ENCODE peak calls at places on chromosomes 7 and 10, in six cellular contexts. O is NCI-H460; J is posterior cingulate gyrus; A is non-pigmented ciliary epithelial cell; S is CD4-positive, alpha-beta memory T cell; G is tibial artery. P is an unnamed sample.
A peak's percentile ranks its signal among the peaks of the same experiment; 100 is the strongest.

GRCh38 chr10:13890617-13891541 is 304.1 kb downstream of the PRPF18 start:
- DNase-seq in S (no peak), G (peak; percentile 80), J (peak; percentile 39), O (no peak), A (no peak), P (no peak)

GRCh38 chr7:152355474-152356057 is 80.2 kb downstream of the KMT2C start:
- DNase-seq in A (no peak), J (no peak), S (no peak), G (no peak), O (no peak), P (no peak)

GRCh38 chr7:134834689-134835462 is 55.4 kb downstream of the CALD1 start:
- DNase-seq in S (no peak), G (peak; percentile 77), O (no peak), J (no peak), A (no peak), P (no peak)

GRCh38 chr10:112330154-112330553 is 43.8 kb upstream of the ACSL5 start:
- DNase-seq in G (no peak), S (no peak), A (no peak), J (no peak), O (no peak), P (no peak)

GRCh38 chr7:127322351-127322750 is 69.6 kb upstream of the GRM8 start:
- DNase-seq in O (no peak), J (no peak), G (no peak), A (no peak), S (peak; percentile 67), P (no peak)

GRCh38 chr10:30349967-30350735 is 1.1 kb upstream of the MTPAP start:
- DNase-seq in G (no peak), J (no peak), A (no peak), S (no peak), O (no peak), P (no peak)

GRCh38 chr10:89773081-89773480 is 71.7 kb downstream of the KIF20B start:
- DNase-seq in S (no peak), A (no peak), G (no peak), J (no peak), O (no peak), P (no peak)

GRCh38 chr7:24422611-24423010 is 138.6 kb downstream of the NPY start:
- DNase-seq in O (no peak), A (no peak), J (no peak), G (no peak), S (no peak), P (no peak)

GRCh38 chr10:58064714-58065528 is 202.8 kb downstream of the IPMK start:
- DNase-seq in G (no peak), S (no peak), J (no peak), O (peak; percentile 55), A (peak; percentile 22), P (no peak)

GRCh38 chr7:41451826-41452225 is 251.1 kb downstream of the INHBA start:
- DNase-seq in S (no peak), A (no peak), G (no peak), O (peak; percentile 40), J (no peak), P (no peak)

GRCh38 chr7:39682042-39682441 is 58.7 kb downstream of the RALA start:
- DNase-seq in J (no peak), G (no peak), S (no peak), A (no peak), O (no peak), P (no peak)

GRCh38 chr10:112835933-112836564 is 114.0 kb upstream of the TCF7L2 start:
- DNase-seq in G (no peak), A (no peak), S (no peak), J (no peak), O (no peak), P (no peak)

GRCh38 chr10:80204193-80204714 is 1.1 kb downstream of the ANXA11 start:
- DNase-seq in J (no peak), O (no peak), A (no peak), S (no peak), G (no peak), P (no peak)

GRCh38 chr7:139943391-139943790 is 114.3 kb downstream of the TBXAS1 start:
- DNase-seq in G (no peak), S (no peak), O (no peak), A (no peak), J (no peak), P (no peak)

GRCh38 chr7:129644634-129645230 is 33.2 kb downstream of the NRF1 start:
- DNase-seq in A (no peak), S (no peak), J (no peak), G (no peak), O (peak; percentile 49), P (no peak)

GRCh38 chr7:39504963-39505362 is 61.2 kb upstream of the YAE1 start:
- DNase-seq in J (no peak), G (no peak), O (no peak), A (no peak), S (no peak), P (no peak)

GRCh38 chr7:29113384-29114102 is 32.8 kb downstream of the CPVL start:
- DNase-seq in A (peak; percentile 4), G (no peak), O (peak; percentile 49), S (no peak), J (no peak), P (no peak)

GRCh38 chr10:121514141-121514865 is 83.9 kb downstream of the FGFR2 start:
- DNase-seq in G (no peak), O (no peak), A (no peak), J (no peak), S (no peak), P (no peak)

GRCh38 chr10:42767906-42768305 is 14.7 kb upstream of the BMS1 start:
- DNase-seq in S (no peak), G (no peak), A (no peak), J (no peak), O (no peak), P (no peak)

GRCh38 chr10:19629559-19629958 is 186.7 kb upstream of the PLXDC2 start:
- DNase-seq in G (peak; percentile 91), J (peak; percentile 41), S (no peak), O (peak; percentile 3), A (peak; percentile 20), P (peak; percentile 80)

GRCh38 chr7:131235489-131236317 is 92.0 kb upstream of the MKLN1 start:
- DNase-seq in O (peak; percentile 99), A (peak; percentile 99), S (peak; percentile 86), G (no peak), J (no peak), P (no peak)

GRCh38 chr7:128893251-128894100 is 17.0 kb downstream of the KCP start:
- DNase-seq in G (no peak), O (no peak), J (no peak), S (no peak), A (no peak), P (no peak)

GRCh38 chr7:18295781-18296417 is 199.7 kb upstream of the HDAC9 start:
- DNase-seq in J (no peak), G (no peak), A (no peak), S (no peak), O (no peak), P (no peak)

GRCh38 chr7:2554654-2555053 is 670 bp downstream of the BRAT1 start:
- DNase-seq in G (peak; percentile 66), O (no peak), S (no peak), J (no peak), A (no peak), P (no peak)

GRCh38 chr10:130038019-130038555 is 72.5 kb downstream of the C10orf143 start:
- DNase-seq in A (no peak), O (no peak), S (no peak), J (no peak), G (peak; percentile 38), P (no peak)